ENCODE peak calls at places on chromosomes 12 and 14, in six cellular contexts. U is NCI-H1694, Q is ACHN, P is GM23338, S is thoracic aorta, N is DMS79. K is an unnamed sample.

GRCh38 chr12:91896725-91897515 is 248.7 kb downstream of the BTG1 start:
- DNase-seq in N (no peak), P (no peak), S (no peak), U (no peak), Q (no peak), K (no peak)

GRCh38 chr12:59803735-59804134 is 207.9 kb downstream of the SLC16A7 start:
- DNase-seq in P (peak; percentile 2), U (no peak), S (no peak), N (no peak), Q (peak; percentile 72), K (no peak)

GRCh38 chr14:32514236-32514635 is 185.1 kb downstream of the AKAP6 start:
- DNase-seq in S (no peak), P (no peak), N (no peak), U (no peak), Q (no peak), K (no peak)

GRCh38 chr12:71477046-71477445 is 37.4 kb downstream of the LGR5 start:
- DNase-seq in Q (no peak), S (no peak), U (no peak), P (no peak), N (no peak), K (no peak)

GRCh38 chr14:104822821-104823615 is 22.1 kb downstream of the ZBTB42 start:
- DNase-seq in N (no peak), U (no peak), Q (no peak), P (no peak), S (no peak), K (no peak)

GRCh38 chr14:101336203-101336602 is 225.1 kb upstream of the DIO3 start:
- DNase-seq in U (no peak), N (no peak), S (no peak), Q (no peak), P (no peak), K (no peak)

GRCh38 chr12:32944195-32944594 is 47.6 kb upstream of the PKP2 start:
- DNase-seq in P (no peak), U (no peak), Q (no peak), S (no peak), N (no peak), K (no peak)

GRCh38 chr12:85280138-85280983 is at the start of gene ALX1:
- DNase-seq in P (peak; percentile 91), S (no peak), Q (peak; percentile 79), N (no peak), U (no peak), K (no peak)

GRCh38 chr12:86801439-86801838 is 545.2 kb upstream of the MGAT4C start:
- DNase-seq in Q (no peak), P (no peak), N (no peak), U (no peak), S (no peak), K (no peak)

GRCh38 chr14:65255583-65256443 is 153.5 kb upstream of the MAX start:
- DNase-seq in P (peak; percentile 94), S (no peak), N (peak; percentile 89), Q (no peak), U (peak; percentile 37), K (no peak)

GRCh38 chr12:69977991-69978390 is 153.0 kb downstream of the MYRFL start:
- DNase-seq in N (no peak), U (peak; percentile 50), P (no peak), S (no peak), Q (no peak), K (no peak)

GRCh38 chr14:61528591-61529021 is 166.7 kb upstream of the HIF1A start:
- DNase-seq in N (no peak), U (no peak), S (no peak), Q (peak; percentile 32), P (no peak), K (no peak)

GRCh38 chr12:92971869-92972524 is 42.9 kb upstream of the EEA1 start:
- DNase-seq in Q (peak; percentile 95), N (no peak), U (no peak), P (no peak), S (no peak), K (no peak)

GRCh38 chr12:8890313-8891084 is 23.8 kb upstream of the PHC1 start:
- DNase-seq in N (no peak), P (peak; percentile 82), Q (peak; percentile 64), U (peak; percentile 36), S (no peak), K (peak; percentile 33)

GRCh38 chr12:113439606-113440030 is 17.4 kb downstream of the SDSL start:
- DNase-seq in S (no peak), U (peak; percentile 71), P (peak; percentile 95), Q (peak; percentile 60), N (no peak), K (no peak)